ENCODE peak calls at places on chromosome 1, in eight cellular contexts. K, E, Y, G, R, C, D and W are unnamed samples.

GRCh38 chr1:160993544-160993943 is 27.4 kb downstream of the F11R start:
- DNase-seq in K (peak; percentile 39), E (no peak), Y (peak; percentile 95), G (no peak), R (no peak), C (peak; percentile 19), D (no peak), W (peak; percentile 88)

GRCh38 chr1:238302646-238303045 is 411.9 kb upstream of the ZP4 start:
- DNase-seq in K (no peak), E (no peak), Y (no peak), G (no peak), R (no peak), C (no peak), D (no peak), W (no peak)

GRCh38 chr1:184617433-184618029 is 137.1 kb downstream of the EDEM3 start:
- DNase-seq in K (no peak), E (no peak), Y (no peak), G (no peak), R (no peak), C (no peak), D (no peak), W (no peak)

GRCh38 chr1:31581821-31582810 is 5.8 kb downstream of the TINAGL1 start:
- DNase-seq in K (no peak), E (no peak), Y (no peak), G (no peak), R (no peak), C (no peak), D (no peak), W (no peak)

GRCh38 chr1:53511933-53512806 is 53.0 kb downstream of the DMRTB1 start:
- DNase-seq in K (peak; percentile 94), E (no peak), Y (peak; percentile 43), G (peak; percentile 50), R (no peak), C (no peak), D (no peak), W (peak; percentile 88)

GRCh38 chr1:166947398-166948043 is 27.8 kb downstream of the ILDR2 start:
- DNase-seq in K (peak; percentile 77), E (no peak), Y (peak; percentile 82), G (peak; percentile 62), R (peak; percentile 94), C (peak; percentile 51), D (no peak), W (peak; percentile 67)

GRCh38 chr1:39051956-39052355 is 25.8 kb downstream of the NDUFS5 start:
- DNase-seq in K (no peak), E (no peak), Y (no peak), G (no peak), R (no peak), C (no peak), D (no peak), W (no peak)

GRCh38 chr1:154407021-154407865 is 2.1 kb downstream of the IL6R start:
- DNase-seq in K (no peak), E (peak; percentile 72), Y (no peak), G (no peak), R (peak; percentile 40), C (no peak), D (no peak), W (no peak)

GRCh38 chr1:235500971-235501540 is 3.2 kb downstream of the B3GALNT2 start:
- DNase-seq in K (peak; percentile 69), E (no peak), Y (peak; percentile 47), G (no peak), R (no peak), C (no peak), D (no peak), W (peak; percentile 35)

GRCh38 chr1:245894843-245895242 is 612.2 kb downstream of the SMYD3 start:
- DNase-seq in K (no peak), E (no peak), Y (no peak), G (no peak), R (peak; percentile 5), C (no peak), D (no peak), W (no peak)

GRCh38 chr1:155304558-155305063 is 3.4 kb upstream of the PKLR start:
- DNase-seq in K (no peak), E (no peak), Y (no peak), G (no peak), R (no peak), C (no peak), D (no peak), W (no peak)

GRCh38 chr1:234840843-234841242 is 230.9 kb upstream of the IRF2BP2 start:
- DNase-seq in K (no peak), E (no peak), Y (peak; percentile 8), G (no peak), R (no peak), C (no peak), D (no peak), W (no peak)